ENCODE peak calls at places on chromosomes 12 and 14, in nine cellular contexts. D is esophagus squamous epithelium; W is GM06990; Q is activated naive CD8-positive, alpha-beta T cell treated with anti-CD3 and anti-CD28 coated beads for 36 hours; N is GM19239; Z is central memory CD4-positive, alpha-beta T cell; K is C1 segment of cervical spinal cord; S is NCI-H1092 treated with DMSO at 0.1 percent for 48 hours; H is T-helper 2 cell. T is an unnamed sample.

GRCh38 chr14:101564444-101564776 is 3.1 kb downstream of the DIO3 start:
- DNase-seq in D (no peak), W (no peak), Q (no peak), N (no peak), Z (no peak), K (no peak), S (no peak), H (no peak), T (no peak)

GRCh38 chr14:71610797-71611196 is 321.4 kb upstream of the RGS6 start:
- DNase-seq in D (no peak), W (no peak), Q (no peak), N (no peak), Z (no peak), K (no peak), S (no peak), H (no peak), T (no peak)

GRCh38 chr12:108691995-108692808 is 39.1 kb downstream of the CORO1C start:
- DNase-seq in D (no peak), W (peak), Q (no peak), N (no peak), Z (peak), K (no peak), S (peak), H (no peak), T (no peak)

GRCh38 chr12:124862768-124863408 is 776 bp downstream of the SCARB1 start:
- DNase-seq in D (no peak), W (peak), Q (peak), N (peak), Z (no peak), K (peak), S (peak), H (no peak), T (no peak)

GRCh38 chr14:33938131-33938949 is 12.5 kb downstream of the EGLN3 start:
- DNase-seq in D (no peak), W (no peak), Q (no peak), N (no peak), Z (no peak), K (peak), S (peak), H (no peak), T (no peak)

GRCh38 chr14:38616959-38617358 is 361.1 kb upstream of the CLEC14A start:
- DNase-seq in D (no peak), W (no peak), Q (no peak), N (no peak), Z (no peak), K (no peak), S (peak), H (no peak), T (no peak)

GRCh38 chr12:106493531-106493930 is 89.3 kb upstream of the RFX4 start:
- DNase-seq in D (no peak), W (no peak), Q (no peak), N (no peak), Z (no peak), K (no peak), S (peak), H (no peak), T (no peak)

GRCh38 chr12:42372154-42372791 is 46.3 kb downstream of the PPHLN1 start:
- DNase-seq in D (no peak), W (peak), Q (peak), N (peak), Z (peak), K (no peak), S (peak), H (no peak), T (no peak)

GRCh38 chr12:10067259-10067658 is 31.5 kb downstream of the CLEC1A start:
- DNase-seq in D (no peak), W (no peak), Q (no peak), N (no peak), Z (no peak), K (no peak), S (no peak), H (no peak), T (no peak)

GRCh38 chr14:96038920-96039632 is at the start of gene C14orf132:
- DNase-seq in D (no peak), W (peak), Q (peak), N (peak), Z (peak), K (peak), S (peak), H (no peak), T (no peak)

GRCh38 chr14:94376976-94377865 is 11.2 kb downstream of the SERPINA1 start:
- DNase-seq in D (no peak), W (no peak), Q (no peak), N (no peak), Z (no peak), K (no peak), S (no peak), H (no peak), T (no peak)

GRCh38 chr14:66359500-66359899 is 126.7 kb upstream of the CCDC196 start:
- DNase-seq in D (no peak), W (no peak), Q (no peak), N (peak), Z (peak), K (no peak), S (peak), H (no peak), T (no peak)

GRCh38 chr14:101230851-101231550 is 327.5 kb upstream of the RTL1 start:
- DNase-seq in D (no peak), W (no peak), Q (no peak), N (no peak), Z (no peak), K (no peak), S (no peak), H (no peak), T (no peak)

GRCh38 chr12:56107242-56107641 is 2.9 kb downstream of the PA2G4 start:
- DNase-seq in D (no peak), W (no peak), Q (no peak), N (no peak), Z (no peak), K (no peak), S (no peak), H (no peak), T (no peak)

GRCh38 chr12:42780671-42781070 is 191.1 kb upstream of the PRICKLE1 start:
- DNase-seq in D (no peak), W (no peak), Q (no peak), N (no peak), Z (no peak), K (no peak), S (no peak), H (no peak), T (no peak)

GRCh38 chr12:12807970-12808702 is 5.0 kb upstream of the DDX47 start:
- DNase-seq in D (peak), W (peak), Q (peak), N (no peak), Z (peak), K (no peak), S (no peak), H (no peak), T (peak)

GRCh38 chr14:92105845-92106094 is 612 bp downstream of the ATXN3 start:
- DNase-seq in D (peak), W (no peak), Q (no peak), N (peak), Z (no peak), K (no peak), S (peak), H (no peak), T (no peak)

GRCh38 chr12:28585146-28585545 is 394.9 kb downstream of the CCDC91 start:
- DNase-seq in D (no peak), W (no peak), Q (no peak), N (no peak), Z (no peak), K (no peak), S (no peak), H (no peak), T (no peak)

GRCh38 chr12:16352481-16352880 is 5.0 kb downstream of the MGST1 start:
- DNase-seq in D (no peak), W (no peak), Q (no peak), N (no peak), Z (no peak), K (no peak), S (no peak), H (no peak), T (no peak)

GRCh38 chr12:105444809-105445102 is 114.3 kb downstream of the C12orf75 start:
- DNase-seq in D (no peak), W (no peak), Q (no peak), N (no peak), Z (no peak), K (no peak), S (no peak), H (no peak), T (no peak)

GRCh38 chr14:24417832-24418491 is 11.5 kb downstream of the CBLN3 start:
- DNase-seq in D (no peak), W (no peak), Q (no peak), N (no peak), Z (no peak), K (no peak), S (no peak), H (no peak), T (no peak)

GRCh38 chr12:107491856-107492255 is 193.7 kb upstream of the PWP1 start:
- DNase-seq in D (no peak), W (no peak), Q (no peak), N (no peak), Z (no peak), K (no peak), S (no peak), H (no peak), T (no peak)

GRCh38 chr12:10101042-10101579 is 2.3 kb upstream of the CLEC1A start:
- DNase-seq in D (no peak), W (no peak), Q (no peak), N (no peak), Z (no peak), K (peak), S (no peak), H (no peak), T (no peak)

GRCh38 chr14:102317564-102318248 is 1.8 kb upstream of the ZNF839 start:
- DNase-seq in D (no peak), W (no peak), Q (no peak), N (no peak), Z (peak), K (no peak), S (peak), H (no peak), T (no peak)

GRCh38 chr12:50017047-50017446 is 8.2 kb downstream of the RACGAP1 start:
- DNase-seq in D (no peak), W (no peak), Q (no peak), N (no peak), Z (no peak), K (peak), S (no peak), H (no peak), T (no peak)

GRCh38 chr14:56310643-56311042 is 192.4 kb downstream of the PELI2 start:
- DNase-seq in D (no peak), W (no peak), Q (no peak), N (no peak), Z (no peak), K (no peak), S (no peak), H (no peak), T (no peak)

GRCh38 chr12:107337354-107338095 is 244.2 kb upstream of the CRY1 start:
- DNase-seq in D (no peak), W (no peak), Q (no peak), N (no peak), Z (no peak), K (no peak), S (no peak), H (no peak), T (no peak)

GRCh38 chr12:18750087-18750486 is 12.2 kb downstream of the CAPZA3 start:
- DNase-seq in D (no peak), W (no peak), Q (no peak), N (no peak), Z (no peak), K (no peak), S (no peak), H (no peak), T (no peak)

GRCh38 chr14:25056688-25057078 is 6.7 kb upstream of the STXBP6 start:
- DNase-seq in D (no peak), W (no peak), Q (no peak), N (no peak), Z (no peak), K (no peak), S (no peak), H (no peak), T (no peak)

GRCh38 chr14:89906000-89906399 is 48.5 kb downstream of the EFCAB11 start:
- DNase-seq in D (no peak), W (no peak), Q (no peak), N (no peak), Z (no peak), K (no peak), S (no peak), H (no peak), T (no peak)

GRCh38 chr12:116502141-116502725 is 56.9 kb upstream of the MAP1LC3B2 start:
- DNase-seq in D (no peak), W (no peak), Q (no peak), N (no peak), Z (no peak), K (no peak), S (no peak), H (no peak), T (no peak)

GRCh38 chr14:35052637-35053036 is 6.6 kb downstream of the FAM177A1 start:
- DNase-seq in D (no peak), W (no peak), Q (no peak), N (no peak), Z (no peak), K (no peak), S (no peak), H (no peak), T (no peak)

GRCh38 chr14:91957876-91958313 is 10.4 kb upstream of the FBLN5 start:
- DNase-seq in D (no peak), W (no peak), Q (no peak), N (no peak), Z (no peak), K (no peak), S (no peak), H (no peak), T (no peak)

GRCh38 chr14:72902802-72903530 is 9.1 kb upstream of the DPF3 start:
- DNase-seq in D (no peak), W (no peak), Q (no peak), N (no peak), Z (no peak), K (no peak), S (no peak), H (no peak), T (no peak)

T was measured in effector CD8-positive, alpha-beta T cell.